ENCODE peak calls at places on chromosomes 13 and 19, in nine cellular contexts. X is spleen, D is tibial nerve, I is uterus, L is body of pancreas, N is suprapubic skin, Y is adrenal gland, B is esophagus muscularis mucosa, K is breast epithelium. E is an unnamed sample.

GRCh38 chr13:98492335-98493034 is 84.4 kb downstream of the STK24 start:
- DNase-seq in X (no peak), D (no peak), I (no peak), L (no peak), N (no peak), Y (no peak), B (no peak), K (no peak), E (no peak)

GRCh38 chr19:36508325-36508724 is 19.0 kb upstream of the ZNF566 start:
- DNase-seq in X (no peak), D (no peak), I (no peak), L (no peak), N (no peak), Y (no peak), B (no peak), K (no peak), E (no peak)

GRCh38 chr19:3162418-3163229 is 15.9 kb upstream of the S1PR4 start:
- DNase-seq in X (no peak), D (no peak), I (no peak), L (no peak), N (no peak), Y (no peak), B (no peak), K (no peak), E (peak; percentile 85)

GRCh38 chr19:14375582-14376291 is 5.5 kb upstream of the ADGRE5 start:
- DNase-seq in X (peak; percentile 84), D (no peak), I (peak; percentile 81), L (no peak), N (no peak), Y (peak; percentile 50), B (no peak), K (no peak), E (no peak)

GRCh38 chr13:48038763-48039162 is 1.2 kb downstream of the NUDT15 start:
- DNase-seq in X (no peak), D (no peak), I (no peak), L (no peak), N (no peak), Y (no peak), B (no peak), K (no peak), E (no peak)

GRCh38 chr13:42113478-42113877 is 65.0 kb downstream of the DGKH start:
- DNase-seq in X (no peak), D (no peak), I (no peak), L (no peak), N (no peak), Y (no peak), B (no peak), K (no peak), E (no peak)

GRCh38 chr13:110352735-110353134 is 45.7 kb downstream of the COL4A2 start:
- DNase-seq in X (no peak), D (no peak), I (no peak), L (no peak), N (no peak), Y (no peak), B (no peak), K (no peak), E (no peak)

GRCh38 chr13:111485491-111486250 is 165.2 kb downstream of the TEX29 start:
- DNase-seq in X (no peak), D (no peak), I (no peak), L (no peak), N (no peak), Y (no peak), B (no peak), K (no peak), E (no peak)

GRCh38 chr19:38919837-38920528 is 8.0 kb upstream of the CCER2 start:
- DNase-seq in X (peak; percentile 56), D (no peak), I (no peak), L (no peak), N (no peak), Y (peak; percentile 12), B (no peak), K (no peak), E (no peak)

GRCh38 chr19:37551123-37551993 is 43.2 kb downstream of the ZNF571 start:
- DNase-seq in X (no peak), D (no peak), I (no peak), L (no peak), N (no peak), Y (no peak), B (no peak), K (no peak), E (no peak)

GRCh38 chr13:78015782-78016181 is 97.2 kb upstream of the EDNRB start:
- DNase-seq in X (no peak), D (no peak), I (no peak), L (no peak), N (no peak), Y (no peak), B (no peak), K (no peak), E (no peak)

GRCh38 chr13:99040536-99041141 is 62.8 kb upstream of the DOCK9 start:
- DNase-seq in X (no peak), D (no peak), I (no peak), L (no peak), N (no peak), Y (no peak), B (no peak), K (no peak), E (no peak)

GRCh38 chr13:46179576-46180368 is 2.2 kb downstream of the LCP1 start:
- DNase-seq in X (peak; percentile 92), D (no peak), I (no peak), L (peak; percentile 30), N (peak; percentile 66), Y (no peak), B (no peak), K (no peak), E (no peak)

GRCh38 chr19:53057904-53058579 is 13.5 kb downstream of the ERVV-2 start:
- DNase-seq in X (no peak), D (no peak), I (no peak), L (peak; percentile 62), N (no peak), Y (no peak), B (no peak), K (no peak), E (peak; percentile 79)

GRCh38 chr13:74839656-74840055 is 642.3 kb downstream of the TBC1D4 start:
- DNase-seq in X (no peak), D (no peak), I (no peak), L (no peak), N (no peak), Y (no peak), B (no peak), K (no peak), E (no peak)

DNA sequence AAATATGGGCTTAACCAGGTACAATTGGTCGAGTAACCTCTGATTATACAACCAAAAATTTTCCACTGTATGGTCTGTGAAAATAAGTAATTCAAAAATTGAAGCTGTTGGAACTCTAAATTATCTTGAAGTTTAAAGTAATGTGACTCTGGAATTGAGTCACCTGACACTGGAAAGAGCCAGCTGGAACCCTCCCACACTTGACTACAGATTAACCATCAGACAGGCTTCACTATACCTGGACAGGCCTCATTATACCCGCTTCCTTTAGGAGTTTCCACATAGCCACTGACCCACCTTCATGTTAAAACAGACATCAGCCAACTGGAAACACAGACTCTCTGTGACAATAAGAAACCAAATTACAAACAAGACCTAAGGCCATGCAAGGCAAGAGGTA is 1.3 kb downstream of the ZNF433 start:
- DNase-seq in X (no peak), D (no peak), I (no peak), L (peak; percentile 73), N (no peak), Y (no peak), B (no peak), K (no peak), E (no peak)
- H3K27ac ChIP-seq in X (no peak overlapping the region), D (no peak overlapping the region), I (no peak overlapping the region), L (peak overlapping the region; percentile 45), N (peak overlapping the region; percentile 88), Y (peak overlapping the region; percentile 92), B (no peak overlapping the region), K (peak overlapping the region; percentile 96), E (no peak overlapping the region)

GRCh38 chr19:11445141-11445540 is 9.7 kb downstream of the PRKCSH start:
- DNase-seq in X (no peak), D (no peak), I (no peak), L (no peak), N (no peak), Y (no peak), B (no peak), K (no peak), E (no peak)
- TF ChIP-seq CTCF in X (no peak), D (no peak), I (no peak), L (no peak), N (no peak), Y (no peak), B (no peak), K (no peak), E (no peak)

GRCh38 chr13:36135876-36136275 is 4.7 kb upstream of the DCLK1 start:
- DNase-seq in X (no peak), D (no peak), I (no peak), L (no peak), N (no peak), Y (no peak), B (no peak), K (no peak), E (no peak)

GRCh38 chr13:36131931-36132297 is 732 bp upstream of the DCLK1 start:
- DNase-seq in X (no peak), D (peak; percentile 48), I (peak; percentile 49), L (peak; percentile 26), N (peak; percentile 78), Y (no peak), B (no peak), K (no peak), E (no peak)

GRCh38 chr13:36133950-36134349 is 2.8 kb upstream of the DCLK1 start:
- DNase-seq in X (no peak), D (no peak), I (no peak), L (no peak), N (no peak), Y (no peak), B (no peak), K (no peak), E (no peak)

GRCh38 chr13:36131215-36131930 is at the start of gene DCLK1:
- DNase-seq in X (no peak), D (peak; percentile 56), I (peak; percentile 62), L (peak; percentile 37), N (peak; percentile 78), Y (peak; percentile 32), B (no peak), K (no peak), E (peak; percentile 24)

DNA sequence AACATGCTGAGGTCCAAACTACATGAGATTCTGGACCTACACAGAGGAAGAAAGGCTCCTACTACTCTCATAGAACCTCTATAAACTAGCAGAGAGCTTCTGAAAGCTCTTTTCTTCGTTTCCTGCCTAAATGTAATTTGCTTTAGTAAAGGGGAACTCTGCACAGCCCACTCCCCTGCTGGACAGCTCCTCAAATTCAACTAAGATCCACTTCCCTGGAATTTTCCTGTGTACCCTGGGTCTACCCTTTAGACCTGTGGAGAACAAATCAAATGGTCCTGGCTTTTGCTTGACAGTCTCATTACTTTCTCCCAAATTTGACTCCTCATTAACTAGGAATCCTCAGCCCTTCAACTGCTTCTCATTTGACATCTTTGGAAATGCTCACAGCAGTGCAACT is 3.5 kb upstream of the DCLK1 start:
- DNase-seq in X (no peak), D (no peak), I (no peak), L (no peak), N (no peak), Y (no peak), B (no peak), K (no peak), E (no peak)
- TF ChIP-seq POLR2A in X (no peak), D (no peak), I (no peak), L (no peak), N (no peak), Y (no peak), B (no peak), K (no peak), E (no peak)

DNA sequence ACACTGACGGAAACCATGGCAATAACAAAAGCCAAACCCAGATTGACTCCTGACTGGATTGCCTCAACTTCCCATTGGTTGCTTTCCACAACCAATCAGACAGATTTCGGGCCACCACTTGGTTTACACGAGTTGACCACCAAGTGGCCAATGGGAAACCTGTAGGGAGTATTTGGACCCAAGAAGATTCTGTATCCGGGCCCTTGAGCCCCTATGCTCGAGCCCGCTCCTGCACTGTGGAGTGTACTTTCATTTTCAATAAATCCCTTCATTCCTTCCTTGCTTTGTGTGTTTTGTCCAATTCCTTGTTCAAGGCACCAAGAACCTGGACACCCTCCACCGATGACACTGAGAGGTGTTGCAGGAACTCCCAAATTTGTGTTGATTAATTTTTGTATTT is 24.1 kb upstream of the URI1 start:
- DNase-seq in X (no peak), D (no peak), I (no peak), L (no peak), N (no peak), Y (no peak), B (no peak), K (no peak), E (no peak)
- H3K27ac ChIP-seq in X (no peak overlapping the region), D (no peak overlapping the region), I (no peak overlapping the region), L (no peak overlapping the region), N (no peak overlapping the region), Y (no peak overlapping the region), B (no peak overlapping the region), K (no peak overlapping the region), E (no peak overlapping the region)